ENCODE peak calls at places on chromosome 22, in six cellular contexts. U, T, O, W, Z and X are unnamed samples.

GRCh38 chr22:30185129-30185528 is 61.4 kb downstream of the LIF start:
- DNase-seq in T (no peak), W (no peak), Z (no peak), U (no peak), O (no peak), X (no peak)

GRCh38 chr22:25172153-25172552 is 27.5 kb upstream of the CRYBB3 start:
- DNase-seq in T (peak), U (no peak), W (peak), Z (no peak), O (peak), X (no peak)

GRCh38 chr22:46737105-46737975 is 712 bp downstream of the CERK start:
- DNase-seq in O (peak), W (peak), Z (peak), T (no peak), U (peak), X (peak)

GRCh38 chr22:17733484-17733883 is 40.8 kb downstream of the BID start:
- DNase-seq in U (no peak), Z (no peak), W (no peak), T (no peak), O (peak), X (no peak)

GRCh38 chr22:50530857-50531545 is 1.2 kb upstream of the TYMP start:
- DNase-seq in T (peak), U (peak), O (peak), W (peak), Z (peak), X (peak)

GRCh38 chr22:46578824-46579561 is 41.2 kb upstream of the GRAMD4 start:
- DNase-seq in W (no peak), Z (no peak), O (no peak), U (peak), T (peak), X (peak)

GRCh38 chr22:29073618-29074275 is 912 bp downstream of the KREMEN1 start:
- DNase-seq in U (peak), Z (peak), W (no peak), T (peak), O (no peak), X (peak)

GRCh38 chr22:38973289-38974169 is 8.6 kb upstream of the APOBEC3B start:
- DNase-seq in W (peak), O (peak), T (peak), Z (peak), U (peak), X (no peak)

GRCh38 chr22:39808087-39808486 is 85.5 kb downstream of the ENTHD1 start:
- DNase-seq in Z (no peak), U (no peak), O (peak), T (peak), W (no peak), X (no peak)

GRCh38 chr22:49208003-49208402 is 619.7 kb downstream of the BRD1 start:
- DNase-seq in Z (no peak), U (no peak), O (no peak), T (no peak), W (no peak), X (no peak)

GRCh38 chr22:46010177-46010867 is 33.4 kb upstream of the WNT7B start:
- DNase-seq in U (peak), O (no peak), W (no peak), Z (no peak), T (no peak), X (no peak)

GRCh38 chr22:30605449-30606110 is 1.4 kb upstream of the TCN2 start:
- DNase-seq in W (peak), U (peak), Z (peak), T (peak), O (peak), X (peak)

GRCh38 chr22:31625661-31626426 is 36.2 kb downstream of the PISD start:
- DNase-seq in W (no peak), T (peak), U (peak), O (peak), Z (peak), X (peak)

GRCh38 chr22:33923660-33924246 is 3.5 kb upstream of the LARGE1 start:
- DNase-seq in T (peak), W (peak), Z (peak), O (peak), U (peak), X (no peak)

GRCh38 chr22:35783943-35784614 is 66.4 kb downstream of the APOL5 start:
- DNase-seq in O (no peak), W (no peak), T (no peak), U (no peak), Z (no peak), X (no peak)

GRCh38 chr22:40450651-40451050 is 80.3 kb downstream of the SGSM3 start:
- DNase-seq in O (no peak), W (no peak), Z (no peak), T (no peak), U (no peak), X (no peak)

GRCh38 chr22:45318558-45319318 is 9.0 kb downstream of the FAM118A start:
- DNase-seq in O (peak), W (peak), Z (peak), T (no peak), U (no peak), X (no peak)

GRCh38 chr22:36084717-36085116 is 56.1 kb upstream of the RBFOX2 start:
- DNase-seq in U (no peak), T (no peak), Z (no peak), W (no peak), O (no peak), X (no peak)

GRCh38 chr22:47034076-47034808 is 271.8 kb downstream of the TBC1D22A start:
- DNase-seq in O (no peak), W (no peak), T (peak), Z (no peak), U (peak), X (no peak)

GRCh38 chr22:38467904-38468760 is at the start of gene KDELR3:
- DNase-seq in O (peak), Z (peak), U (peak), T (no peak), W (peak), X (peak)

GRCh38 chr22:43821606-43822425 is 9.7 kb upstream of the EFCAB6 start:
- DNase-seq in W (no peak), U (no peak), O (no peak), T (no peak), Z (no peak), X (no peak)

GRCh38 chr22:19720999-19721485 is 2.3 kb upstream of the GP1BB start:
- DNase-seq in U (peak), T (no peak), Z (no peak), O (no peak), W (no peak), X (peak)

GRCh38 chr22:20015971-20016733 is 471 bp downstream of the ARVCF start:
- DNase-seq in Z (peak), U (peak), W (no peak), T (no peak), O (peak), X (no peak)